ENCODE peak calls at places on chromosomes 12 and 14, in six cellular contexts. One of them, this sample, is unnamed.

GRCh38 chr12:206746-207440 is 7.1 kb downstream of the SLC6A12 start:
- DNase-seq in astrocyte of the cerebellum: no peak
- DNase-seq in NCI-H2227 treated with DMSO at 0.1 percent for 48 hours: no peak
- DNase-seq in amygdala: no peak
- DNase-seq in nucleus accumbens: no peak
- DNase-seq in activated CD4-positive, CD25-positive, alpha-beta regulatory T cell: no peak
- DNase-seq in this sample: no peak

GRCh38 chr14:95185452-95186392 is 28.4 kb upstream of the DICER1 start:
- DNase-seq in astrocyte of the cerebellum: no peak
- DNase-seq in NCI-H2227 treated with DMSO at 0.1 percent for 48 hours: no peak
- DNase-seq in amygdala: no peak
- DNase-seq in nucleus accumbens: no peak
- DNase-seq in activated CD4-positive, CD25-positive, alpha-beta regulatory T cell: no peak
- DNase-seq in this sample: no peak

GRCh38 chr14:61894452-61895077 is 132.3 kb downstream of the SNAPC1 start:
- DNase-seq in astrocyte of the cerebellum: peak
- DNase-seq in NCI-H2227 treated with DMSO at 0.1 percent for 48 hours: peak
- DNase-seq in amygdala: no peak
- DNase-seq in nucleus accumbens: peak
- DNase-seq in activated CD4-positive, CD25-positive, alpha-beta regulatory T cell: peak
- DNase-seq in this sample: no peak

GRCh38 chr14:81589381-81590065 is 55.9 kb upstream of the SEL1L start:
- DNase-seq in astrocyte of the cerebellum: no peak
- DNase-seq in NCI-H2227 treated with DMSO at 0.1 percent for 48 hours: no peak
- DNase-seq in amygdala: no peak
- DNase-seq in nucleus accumbens: no peak
- DNase-seq in activated CD4-positive, CD25-positive, alpha-beta regulatory T cell: no peak
- DNase-seq in this sample: no peak

GRCh38 chr14:74176404-74176788 is 62.9 kb upstream of the VSX2 start:
- DNase-seq in astrocyte of the cerebellum: no peak
- DNase-seq in NCI-H2227 treated with DMSO at 0.1 percent for 48 hours: no peak
- DNase-seq in amygdala: no peak
- DNase-seq in nucleus accumbens: no peak
- DNase-seq in activated CD4-positive, CD25-positive, alpha-beta regulatory T cell: no peak
- DNase-seq in this sample: no peak

GRCh38 chr12:120264086-120264485 is 1.4 kb downstream of the PXN start:
- DNase-seq in astrocyte of the cerebellum: no peak
- DNase-seq in NCI-H2227 treated with DMSO at 0.1 percent for 48 hours: no peak
- DNase-seq in amygdala: no peak
- DNase-seq in nucleus accumbens: no peak
- DNase-seq in activated CD4-positive, CD25-positive, alpha-beta regulatory T cell: no peak
- DNase-seq in this sample: no peak

GRCh38 chr12:132162508-132163031 is 18.3 kb downstream of the NOC4L start:
- DNase-seq in astrocyte of the cerebellum: peak
- DNase-seq in NCI-H2227 treated with DMSO at 0.1 percent for 48 hours: no peak
- DNase-seq in amygdala: no peak
- DNase-seq in nucleus accumbens: no peak
- DNase-seq in activated CD4-positive, CD25-positive, alpha-beta regulatory T cell: no peak
- DNase-seq in this sample: no peak

GRCh38 chr12:93144109-93144508 is 215.0 kb upstream of the EEA1 start:
- DNase-seq in astrocyte of the cerebellum: no peak
- DNase-seq in NCI-H2227 treated with DMSO at 0.1 percent for 48 hours: no peak
- DNase-seq in amygdala: no peak
- DNase-seq in nucleus accumbens: no peak
- DNase-seq in activated CD4-positive, CD25-positive, alpha-beta regulatory T cell: no peak
- DNase-seq in this sample: no peak

GRCh38 chr14:38721822-38722431 is 381.1 kb downstream of the SEC23A start:
- DNase-seq in astrocyte of the cerebellum: peak
- DNase-seq in NCI-H2227 treated with DMSO at 0.1 percent for 48 hours: peak
- DNase-seq in amygdala: no peak
- DNase-seq in nucleus accumbens: peak
- DNase-seq in activated CD4-positive, CD25-positive, alpha-beta regulatory T cell: no peak
- DNase-seq in this sample: no peak

GRCh38 chr12:129084875-129085826 is 231.9 kb downstream of the GLT1D1 start:
- DNase-seq in astrocyte of the cerebellum: no peak
- DNase-seq in NCI-H2227 treated with DMSO at 0.1 percent for 48 hours: no peak
- DNase-seq in amygdala: no peak
- DNase-seq in nucleus accumbens: no peak
- DNase-seq in activated CD4-positive, CD25-positive, alpha-beta regulatory T cell: no peak
- DNase-seq in this sample: no peak

GRCh38 chr12:19288603-19289244 is 150.6 kb upstream of the AEBP2 start:
- DNase-seq in astrocyte of the cerebellum: peak
- DNase-seq in NCI-H2227 treated with DMSO at 0.1 percent for 48 hours: peak
- DNase-seq in amygdala: no peak
- DNase-seq in nucleus accumbens: no peak
- DNase-seq in activated CD4-positive, CD25-positive, alpha-beta regulatory T cell: no peak
- DNase-seq in this sample: no peak

GRCh38 chr12:8734873-8735381 is 37.1 kb downstream of the RIMKLB start:
- DNase-seq in astrocyte of the cerebellum: no peak
- DNase-seq in NCI-H2227 treated with DMSO at 0.1 percent for 48 hours: no peak
- DNase-seq in amygdala: no peak
- DNase-seq in nucleus accumbens: no peak
- DNase-seq in activated CD4-positive, CD25-positive, alpha-beta regulatory T cell: no peak
- DNase-seq in this sample: no peak

GRCh38 chr12:22048351-22049041 is 2.5 kb downstream of the CMAS start:
- DNase-seq in astrocyte of the cerebellum: no peak
- DNase-seq in NCI-H2227 treated with DMSO at 0.1 percent for 48 hours: no peak
- DNase-seq in amygdala: no peak
- DNase-seq in nucleus accumbens: no peak
- DNase-seq in activated CD4-positive, CD25-positive, alpha-beta regulatory T cell: no peak
- DNase-seq in this sample: no peak

GRCh38 chr12:130617219-130617618 is 98.9 kb downstream of the RIMBP2 start:
- DNase-seq in astrocyte of the cerebellum: no peak
- DNase-seq in NCI-H2227 treated with DMSO at 0.1 percent for 48 hours: no peak
- DNase-seq in amygdala: no peak
- DNase-seq in nucleus accumbens: no peak
- DNase-seq in activated CD4-positive, CD25-positive, alpha-beta regulatory T cell: no peak
- DNase-seq in this sample: no peak

GRCh38 chr12:55188974-55189556 is 31.8 kb upstream of the OR10A7 start:
- DNase-seq in astrocyte of the cerebellum: peak
- DNase-seq in NCI-H2227 treated with DMSO at 0.1 percent for 48 hours: peak
- DNase-seq in amygdala: no peak
- DNase-seq in nucleus accumbens: no peak
- DNase-seq in activated CD4-positive, CD25-positive, alpha-beta regulatory T cell: peak
- DNase-seq in this sample: peak

GRCh38 chr14:24673534-24674203 is 39.7 kb upstream of the GZMB start:
- DNase-seq in astrocyte of the cerebellum: no peak
- DNase-seq in NCI-H2227 treated with DMSO at 0.1 percent for 48 hours: no peak
- DNase-seq in amygdala: no peak
- DNase-seq in nucleus accumbens: no peak
- DNase-seq in activated CD4-positive, CD25-positive, alpha-beta regulatory T cell: peak
- DNase-seq in this sample: no peak

GRCh38 chr12:110641512-110641911 is 27.6 kb downstream of the TCTN1 start:
- DNase-seq in astrocyte of the cerebellum: no peak
- DNase-seq in NCI-H2227 treated with DMSO at 0.1 percent for 48 hours: no peak
- DNase-seq in amygdala: no peak
- DNase-seq in nucleus accumbens: peak
- DNase-seq in activated CD4-positive, CD25-positive, alpha-beta regulatory T cell: no peak
- DNase-seq in this sample: peak

GRCh38 chr12:12467701-12468218 is 94.9 kb downstream of the DUSP16 start:
- DNase-seq in astrocyte of the cerebellum: peak
- DNase-seq in NCI-H2227 treated with DMSO at 0.1 percent for 48 hours: no peak
- DNase-seq in amygdala: no peak
- DNase-seq in nucleus accumbens: peak
- DNase-seq in activated CD4-positive, CD25-positive, alpha-beta regulatory T cell: no peak
- DNase-seq in this sample: peak

GRCh38 chr14:34098045-34098984 is 147.4 kb upstream of the EGLN3 start:
- DNase-seq in astrocyte of the cerebellum: peak
- DNase-seq in NCI-H2227 treated with DMSO at 0.1 percent for 48 hours: peak
- DNase-seq in amygdala: peak
- DNase-seq in nucleus accumbens: peak
- DNase-seq in activated CD4-positive, CD25-positive, alpha-beta regulatory T cell: no peak
- DNase-seq in this sample: peak

GRCh38 chr12:14417717-14418116 is 52.2 kb downstream of the ATF7IP start:
- DNase-seq in astrocyte of the cerebellum: peak
- DNase-seq in NCI-H2227 treated with DMSO at 0.1 percent for 48 hours: peak
- DNase-seq in amygdala: no peak
- DNase-seq in nucleus accumbens: peak
- DNase-seq in activated CD4-positive, CD25-positive, alpha-beta regulatory T cell: peak
- DNase-seq in this sample: peak

GRCh38 chr12:51450333-51450732 is 25.7 kb downstream of the SLC4A8 start:
- DNase-seq in astrocyte of the cerebellum: no peak
- DNase-seq in NCI-H2227 treated with DMSO at 0.1 percent for 48 hours: no peak
- DNase-seq in amygdala: no peak
- DNase-seq in nucleus accumbens: no peak
- DNase-seq in activated CD4-positive, CD25-positive, alpha-beta regulatory T cell: no peak
- DNase-seq in this sample: no peak

GRCh38 chr12:108773798-108774788 is 42.8 kb upstream of the CORO1C start:
- DNase-seq in astrocyte of the cerebellum: peak
- DNase-seq in NCI-H2227 treated with DMSO at 0.1 percent for 48 hours: no peak
- DNase-seq in amygdala: no peak
- DNase-seq in nucleus accumbens: peak
- DNase-seq in activated CD4-positive, CD25-positive, alpha-beta regulatory T cell: no peak
- DNase-seq in this sample: no peak

GRCh38 chr14:105616802-105617192 is 90.4 kb downstream of the TMEM121 start:
- DNase-seq in astrocyte of the cerebellum: no peak
- DNase-seq in NCI-H2227 treated with DMSO at 0.1 percent for 48 hours: no peak
- DNase-seq in amygdala: no peak
- DNase-seq in nucleus accumbens: no peak
- DNase-seq in activated CD4-positive, CD25-positive, alpha-beta regulatory T cell: no peak
- DNase-seq in this sample: no peak

GRCh38 chr14:104797112-104798044 is 1.8 kb upstream of the AKT1 start:
- DNase-seq in astrocyte of the cerebellum: no peak
- DNase-seq in NCI-H2227 treated with DMSO at 0.1 percent for 48 hours: no peak
- DNase-seq in amygdala: no peak
- DNase-seq in nucleus accumbens: no peak
- DNase-seq in activated CD4-positive, CD25-positive, alpha-beta regulatory T cell: no peak
- DNase-seq in this sample: no peak

GRCh38 chr12:66196806-66197205 is 7.8 kb downstream of the IRAK3 start:
- DNase-seq in astrocyte of the cerebellum: no peak
- DNase-seq in NCI-H2227 treated with DMSO at 0.1 percent for 48 hours: no peak
- DNase-seq in amygdala: no peak
- DNase-seq in nucleus accumbens: no peak
- DNase-seq in activated CD4-positive, CD25-positive, alpha-beta regulatory T cell: no peak
- DNase-seq in this sample: no peak

GRCh38 chr12:122079038-122079531 is 529 bp downstream of the MLXIP start:
- DNase-seq in astrocyte of the cerebellum: no peak
- DNase-seq in NCI-H2227 treated with DMSO at 0.1 percent for 48 hours: no peak
- DNase-seq in amygdala: peak
- DNase-seq in nucleus accumbens: peak
- DNase-seq in activated CD4-positive, CD25-positive, alpha-beta regulatory T cell: no peak
- DNase-seq in this sample: no peak

GRCh38 chr14:76056128-76056527 is 70.6 kb downstream of the IFT43 start:
- DNase-seq in astrocyte of the cerebellum: no peak
- DNase-seq in NCI-H2227 treated with DMSO at 0.1 percent for 48 hours: no peak
- DNase-seq in amygdala: no peak
- DNase-seq in nucleus accumbens: no peak
- DNase-seq in activated CD4-positive, CD25-positive, alpha-beta regulatory T cell: no peak
- DNase-seq in this sample: no peak

GRCh38 chr12:69844836-69845235 is 19.8 kb downstream of the MYRFL start:
- DNase-seq in astrocyte of the cerebellum: no peak
- DNase-seq in NCI-H2227 treated with DMSO at 0.1 percent for 48 hours: no peak
- DNase-seq in amygdala: no peak
- DNase-seq in nucleus accumbens: no peak
- DNase-seq in activated CD4-positive, CD25-positive, alpha-beta regulatory T cell: no peak
- DNase-seq in this sample: no peak

GRCh38 chr14:52692248-52692962 is 3.0 kb downstream of the ERO1A start:
- DNase-seq in astrocyte of the cerebellum: no peak
- DNase-seq in NCI-H2227 treated with DMSO at 0.1 percent for 48 hours: no peak
- DNase-seq in amygdala: no peak
- DNase-seq in nucleus accumbens: no peak
- DNase-seq in activated CD4-positive, CD25-positive, alpha-beta regulatory T cell: no peak
- DNase-seq in this sample: no peak

GRCh38 chr12:124296916-124297351 is 2.0 kb downstream of the RFLNA start:
- DNase-seq in astrocyte of the cerebellum: no peak
- DNase-seq in NCI-H2227 treated with DMSO at 0.1 percent for 48 hours: no peak
- DNase-seq in amygdala: no peak
- DNase-seq in nucleus accumbens: no peak
- DNase-seq in activated CD4-positive, CD25-positive, alpha-beta regulatory T cell: no peak
- DNase-seq in this sample: no peak

GRCh38 chr12:712172-712863 is 40.1 kb upstream of the WNK1 start:
- DNase-seq in astrocyte of the cerebellum: no peak
- DNase-seq in NCI-H2227 treated with DMSO at 0.1 percent for 48 hours: no peak
- DNase-seq in amygdala: no peak
- DNase-seq in nucleus accumbens: peak
- DNase-seq in activated CD4-positive, CD25-positive, alpha-beta regulatory T cell: no peak
- DNase-seq in this sample: no peak

GRCh38 chr12:29415111-29415510 is 34.1 kb upstream of the ERGIC2 start:
- DNase-seq in astrocyte of the cerebellum: peak
- DNase-seq in NCI-H2227 treated with DMSO at 0.1 percent for 48 hours: no peak
- DNase-seq in amygdala: no peak
- DNase-seq in nucleus accumbens: no peak
- DNase-seq in activated CD4-positive, CD25-positive, alpha-beta regulatory T cell: no peak
- DNase-seq in this sample: no peak

GRCh38 chr14:28163897-28164296 is 602.7 kb upstream of the FOXG1 start:
- DNase-seq in astrocyte of the cerebellum: no peak
- DNase-seq in NCI-H2227 treated with DMSO at 0.1 percent for 48 hours: peak
- DNase-seq in amygdala: no peak
- DNase-seq in nucleus accumbens: no peak
- DNase-seq in activated CD4-positive, CD25-positive, alpha-beta regulatory T cell: no peak
- DNase-seq in this sample: no peak

GRCh38 chr12:107277850-107278249 is 184.5 kb upstream of the CRY1 start:
- DNase-seq in astrocyte of the cerebellum: peak
- DNase-seq in NCI-H2227 treated with DMSO at 0.1 percent for 48 hours: no peak
- DNase-seq in amygdala: no peak
- DNase-seq in nucleus accumbens: no peak
- DNase-seq in activated CD4-positive, CD25-positive, alpha-beta regulatory T cell: no peak
- DNase-seq in this sample: no peak

GRCh38 chr12:107461222-107461980 is 224.2 kb upstream of the PWP1 start:
- DNase-seq in astrocyte of the cerebellum: peak
- DNase-seq in NCI-H2227 treated with DMSO at 0.1 percent for 48 hours: no peak
- DNase-seq in amygdala: no peak
- DNase-seq in nucleus accumbens: no peak
- DNase-seq in activated CD4-positive, CD25-positive, alpha-beta regulatory T cell: no peak
- DNase-seq in this sample: no peak

GRCh38 chr12:112130461-112130998 is 5.2 kb downstream of the TRAFD1 start:
- DNase-seq in astrocyte of the cerebellum: no peak
- DNase-seq in NCI-H2227 treated with DMSO at 0.1 percent for 48 hours: no peak
- DNase-seq in amygdala: no peak
- DNase-seq in nucleus accumbens: no peak
- DNase-seq in activated CD4-positive, CD25-positive, alpha-beta regulatory T cell: no peak
- DNase-seq in this sample: no peak

GRCh38 chr12:66240106-66240820 is 51.2 kb downstream of the IRAK3 start:
- DNase-seq in astrocyte of the cerebellum: no peak
- DNase-seq in NCI-H2227 treated with DMSO at 0.1 percent for 48 hours: no peak
- DNase-seq in amygdala: no peak
- DNase-seq in nucleus accumbens: no peak
- DNase-seq in activated CD4-positive, CD25-positive, alpha-beta regulatory T cell: no peak
- DNase-seq in this sample: no peak

GRCh38 chr14:104865631-104866441 is 768 bp downstream of the CEP170B start:
- DNase-seq in astrocyte of the cerebellum: peak
- DNase-seq in NCI-H2227 treated with DMSO at 0.1 percent for 48 hours: no peak
- DNase-seq in amygdala: no peak
- DNase-seq in nucleus accumbens: peak
- DNase-seq in activated CD4-positive, CD25-positive, alpha-beta regulatory T cell: no peak
- DNase-seq in this sample: no peak